ENCODE peak calls at places on chromosomes 3 and 15, in nine cellular contexts. U is AG09309; Y is activated effector memory CD4-positive, alpha-beta T cell treated with Interleukin-2 at 50 U/mL for 16 hours; K is Kasumi-1; L is fibroblast of the conjunctiva; G is fibroblast of the aortic adventitia; C is hypothalamus; V is KBM-7; Z is nephron progenitor cell. X is an unnamed sample.
A peak's percentile ranks its signal among the peaks of the same experiment; 100 is the strongest.

GRCh38 chr3:5133239-5133638 is 11.1 kb downstream of the ARL8B start:
- DNase-seq in Y (no peak), Z (no peak), V (no peak), G (no peak), L (no peak), K (no peak), C (no peak), U (no peak), X (no peak)

GRCh38 chr15:65209701-65210643 is 1.3 kb downstream of the CILP start:
- DNase-seq in K (no peak), Z (no peak), G (no peak), C (no peak), U (no peak), L (no peak), V (no peak), Y (no peak), X (no peak)

GRCh38 chr15:73375755-73376305 is 7.1 kb upstream of the HCN4 start:
- DNase-seq in K (no peak), L (no peak), Z (no peak), G (no peak), Y (no peak), C (no peak), V (no peak), U (no peak), X (no peak)

GRCh38 chr15:57873564-57874209 is 167.2 kb downstream of the POLR2M start:
- DNase-seq in Y (no peak), C (no peak), Z (no peak), L (no peak), K (no peak), G (peak; percentile 57), U (no peak), V (no peak), X (no peak)

GRCh38 chr15:92409006-92409405 is 15.3 kb downstream of the ST8SIA2 start:
- DNase-seq in L (no peak), K (no peak), C (no peak), Y (no peak), U (no peak), G (no peak), V (no peak), Z (no peak), X (no peak)

GRCh38 chr15:99928429-99928981 is 195.3 kb upstream of the LYSMD4 start:
- DNase-seq in Y (peak; percentile 87), L (peak; percentile 55), U (peak; percentile 18), G (peak; percentile 68), Z (peak; percentile 86), V (no peak), C (peak; percentile 23), K (peak; percentile 48), X (no peak)

GRCh38 chr15:23877502-23878412 is 190.7 kb upstream of the NDN start:
- DNase-seq in U (no peak), C (peak; percentile 10), G (no peak), L (no peak), Y (no peak), K (no peak), Z (peak; percentile 77), V (no peak), X (peak; percentile 85)

GRCh38 chr3:69283496-69283895 is 102.4 kb downstream of the FRMD4B start:
- DNase-seq in C (no peak), G (no peak), K (no peak), Z (no peak), U (no peak), Y (no peak), L (no peak), V (no peak), X (no peak)

GRCh38 chr3:138845071-138845685 is 10.4 kb upstream of the PIK3CB start:
- DNase-seq in C (no peak), Z (no peak), V (no peak), U (no peak), Y (no peak), G (no peak), K (no peak), L (no peak), X (no peak)

GRCh38 chr3:178325330-178325729 is 210.9 kb upstream of the KCNMB2 start:
- DNase-seq in Z (no peak), Y (no peak), U (peak; percentile 37), C (no peak), V (peak; percentile 49), L (peak; percentile 43), G (peak; percentile 84), K (peak; percentile 62), X (no peak)

GRCh38 chr3:129576514-129577345 is 29.7 kb downstream of the PLXND1 start:
- DNase-seq in Y (peak; percentile 74), C (no peak), G (no peak), U (no peak), Z (no peak), L (no peak), K (peak; percentile 60), V (peak; percentile 59), X (no peak)

GRCh38 chr3:59609967-59610366 is 560.1 kb upstream of the CFAP20DC start:
- DNase-seq in L (no peak), U (no peak), K (no peak), V (no peak), G (no peak), C (no peak), Z (peak; percentile 50), Y (no peak), X (no peak)

GRCh38 chr3:197722734-197723133 is 14.0 kb downstream of the RUBCN start:
- DNase-seq in Z (no peak), C (no peak), V (no peak), Y (no peak), K (no peak), U (no peak), L (no peak), G (no peak), X (no peak)

GRCh38 chr15:75672646-75673425 is 25.1 kb downstream of the SNX33 start:
- DNase-seq in C (no peak), Z (peak; percentile 24), L (no peak), Y (no peak), U (no peak), V (no peak), K (no peak), G (peak; percentile 81), X (no peak)

GRCh38 chr3:53956591-53956990 is 64.9 kb upstream of the SELENOK start:
- DNase-seq in K (no peak), V (no peak), U (no peak), Z (no peak), C (no peak), G (no peak), L (no peak), Y (no peak), X (no peak)

GRCh38 chr3:34675383-34676120 is 877.1 kb downstream of the PDCD6IP start:
- DNase-seq in K (no peak), V (no peak), U (no peak), L (no peak), G (no peak), C (no peak), Y (no peak), Z (no peak), X (no peak)

GRCh38 chr3:23041918-23042696 is 161.0 kb upstream of the UBE2E2 start:
- DNase-seq in G (peak; percentile 79), V (no peak), C (no peak), Y (no peak), U (no peak), L (no peak), K (no peak), Z (no peak), X (no peak)

GRCh38 chr3:102057781-102058421 is 208.6 kb downstream of the NFKBIZ start:
- DNase-seq in Z (no peak), K (no peak), C (no peak), V (no peak), Y (no peak), L (no peak), U (no peak), G (no peak), X (no peak)

GRCh38 chr15:75712668-75713337 is at the start of gene CSPG4:
- DNase-seq in K (no peak), Y (no peak), G (peak; percentile 65), V (no peak), U (no peak), L (no peak), Z (peak; percentile 81), C (no peak), X (no peak)

GRCh38 chr3:23748398-23749110 is 57.2 kb upstream of the UBE2E1 start:
- DNase-seq in Z (no peak), L (no peak), K (peak; percentile 72), U (peak; percentile 52), V (peak; percentile 67), C (no peak), G (peak; percentile 79), Y (no peak), X (no peak)

X was measured in H1.